ENCODE peak calls at places on chromosome 4, in ten cellular contexts. T, Z, E, Q, U, P, Y, R, I and X are unnamed samples.
A peak's percentile ranks its signal among the peaks of the same experiment; 100 is the strongest.

GRCh38 chr4:121711263-121712000 is 14.7 kb upstream of the ANXA5 start:
- DNase-seq in T (peak; percentile 76), Z (peak; percentile 65), E (peak; percentile 91), Q (no peak), U (peak; percentile 92), P (peak; percentile 93), Y (peak; percentile 77), R (peak; percentile 89), I (peak; percentile 90), X (peak; percentile 90)

GRCh38 chr4:173516621-173517612 is 13.1 kb downstream of the HAND2 start:
- DNase-seq in T (no peak), Z (no peak), E (no peak), Q (no peak), U (no peak), P (no peak), Y (no peak), R (peak; percentile 10), I (no peak), X (peak; percentile 36)

GRCh38 chr4:87066403-87067119 is 131.8 kb downstream of the AFF1 start:
- DNase-seq in T (no peak), Z (no peak), E (no peak), Q (no peak), U (no peak), P (no peak), Y (no peak), R (no peak), I (no peak), X (no peak)

GRCh38 chr4:102606846-102607440 is 105.8 kb downstream of the NFKB1 start:
- DNase-seq in T (peak; percentile 60), Z (no peak), E (no peak), Q (no peak), U (no peak), P (no peak), Y (no peak), R (no peak), I (no peak), X (no peak)

GRCh38 chr4:153151535-153152452 is 52.4 kb upstream of the TRIM2 start:
- DNase-seq in T (peak; percentile 87), Z (no peak), E (peak; percentile 16), Q (peak; percentile 13), U (peak; percentile 42), P (no peak), Y (no peak), R (no peak), I (peak; percentile 13), X (peak; percentile 34)

GRCh38 chr4:128461300-128462103 is 173.9 kb upstream of the PGRMC2 start:
- DNase-seq in T (no peak), Z (no peak), E (no peak), Q (no peak), U (peak; percentile 29), P (peak; percentile 73), Y (peak; percentile 32), R (no peak), I (peak; percentile 95), X (peak; percentile 50)

GRCh38 chr4:5050520-5050955 is 742 bp upstream of the STK32B start:
- DNase-seq in T (peak; percentile 73), Z (peak; percentile 86), E (peak; percentile 66), Q (no peak), U (peak; percentile 73), P (peak; percentile 78), Y (peak; percentile 53), R (peak; percentile 68), I (peak; percentile 69), X (peak; percentile 68)

GRCh38 chr4:34261799-34262314 is 1982.5 kb downstream of the ARAP2 start:
- DNase-seq in T (no peak), Z (no peak), E (no peak), Q (no peak), U (no peak), P (no peak), Y (no peak), R (no peak), I (no peak), X (no peak)

GRCh38 chr4:48193096-48193836 is 59.2 kb upstream of the TXK start:
- DNase-seq in T (no peak), Z (no peak), E (no peak), Q (no peak), U (no peak), P (no peak), Y (no peak), R (no peak), I (no peak), X (no peak)

GRCh38 chr4:184752496-184753275 is 18.8 kb upstream of the CENPU start:
- DNase-seq in T (no peak), Z (no peak), E (no peak), Q (no peak), U (no peak), P (no peak), Y (no peak), R (no peak), I (no peak), X (no peak)

GRCh38 chr4:132759199-132759780 is 389.8 kb upstream of the PCDH10 start:
- DNase-seq in T (no peak), Z (no peak), E (no peak), Q (no peak), U (no peak), P (no peak), Y (no peak), R (no peak), I (no peak), X (no peak)

GRCh38 chr4:89101256-89102161 is 9.8 kb upstream of the TIGD2 start:
- DNase-seq in T (no peak), Z (no peak), E (no peak), Q (no peak), U (no peak), P (no peak), Y (no peak), R (no peak), I (no peak), X (no peak)

GRCh38 chr4:141425124-141425523 is 204.4 kb downstream of the ZNF330 start:
- DNase-seq in T (no peak), Z (no peak), E (no peak), Q (no peak), U (no peak), P (no peak), Y (no peak), R (no peak), I (no peak), X (no peak)

GRCh38 chr4:181548873-181549541 is 694.2 kb upstream of the TENM3 start:
- DNase-seq in T (no peak), Z (no peak), E (no peak), Q (no peak), U (no peak), P (no peak), Y (no peak), R (no peak), I (no peak), X (no peak)

GRCh38 chr4:74319506-74319905 is 11.2 kb downstream of the EPGN start:
- DNase-seq in T (no peak), Z (no peak), E (no peak), Q (no peak), U (no peak), P (no peak), Y (no peak), R (no peak), I (no peak), X (no peak)

GRCh38 chr4:153432971-153433752 is 33.0 kb upstream of the TMEM131L start:
- DNase-seq in T (peak; percentile 62), Z (peak; percentile 5), E (peak; percentile 55), Q (peak; percentile 47), U (peak; percentile 49), P (peak; percentile 70), Y (peak; percentile 40), R (peak; percentile 55), I (peak; percentile 45), X (no peak)

DNA sequence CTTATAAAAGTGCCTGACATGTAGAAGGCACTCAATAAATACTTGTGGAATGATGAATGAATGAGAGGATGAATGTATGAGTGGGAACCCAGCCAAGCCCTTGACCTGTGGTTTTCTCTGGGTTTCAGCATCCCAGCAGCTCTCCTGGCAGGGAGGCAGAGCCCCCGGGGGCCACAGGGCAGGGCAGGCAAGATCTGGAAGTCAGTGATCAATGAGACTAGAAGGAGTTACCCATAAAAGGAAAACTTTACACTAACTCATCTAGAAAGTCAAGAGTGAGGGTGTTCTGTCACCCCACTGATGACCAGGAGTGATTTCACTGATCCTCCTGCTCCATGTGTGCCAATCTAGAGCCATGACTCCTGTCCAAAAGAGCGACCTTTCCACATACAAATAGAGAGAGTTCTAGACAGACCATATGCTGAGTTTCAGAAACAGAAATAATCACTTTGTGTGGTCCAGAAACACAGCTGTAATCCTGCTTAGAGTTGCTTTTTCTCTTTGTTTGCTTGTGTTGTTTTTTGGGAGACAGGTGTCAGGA is 37.4 kb downstream of the MGARP start:
- DNase-seq in T (no peak), Z (no peak), E (no peak), Q (no peak), U (no peak), P (no peak), Y (no peak), R (no peak), I (peak; percentile 11), X (no peak)
- H3K27ac ChIP-seq in T (no peak overlapping the region), Z (no peak overlapping the region), E (peak overlapping the region; percentile 28), Q (no peak overlapping the region), U (peak overlapping the region; percentile 49), P (no peak overlapping the region), Y (no peak overlapping the region), R (peak overlapping the region; percentile 71), I (no peak overlapping the region), X (no peak overlapping the region)

GRCh38 chr4:7020290-7020689 is 22.9 kb upstream of the TADA2B start:
- DNase-seq in T (no peak), Z (no peak), E (no peak), Q (no peak), U (no peak), P (no peak), Y (no peak), R (no peak), I (no peak), X (no peak)
- H3K27ac ChIP-seq in T (no peak overlapping the region), Z (no peak overlapping the region), E (no peak overlapping the region), Q (no peak overlapping the region), U (no peak overlapping the region), P (no peak overlapping the region), Y (no peak overlapping the region), R (no peak overlapping the region), I (no peak overlapping the region), X (no peak overlapping the region)

DNA sequence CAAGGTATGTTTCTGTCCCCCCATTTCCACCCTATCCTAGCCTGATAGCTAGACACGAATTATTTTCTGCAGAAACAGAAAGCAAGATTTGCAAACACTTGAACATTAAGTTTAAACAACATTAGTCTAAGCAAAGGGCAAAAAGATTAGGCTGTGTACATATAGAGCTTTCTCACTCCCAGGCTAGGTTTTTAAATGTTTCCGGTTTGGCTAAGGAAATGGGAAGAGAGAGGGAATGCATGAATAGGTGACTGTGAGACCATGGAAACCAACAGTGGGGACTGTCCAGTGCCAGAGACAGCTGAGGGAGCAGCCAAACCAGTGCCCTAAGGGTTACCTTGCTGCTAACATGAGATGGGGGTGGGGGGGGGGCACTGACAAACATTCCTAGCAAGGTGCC is 242.7 kb downstream of the SCFD2 start:
- DNase-seq in T (no peak), Z (no peak), E (no peak), Q (no peak), U (no peak), P (no peak), Y (no peak), R (no peak), I (no peak), X (no peak)
- H3K27ac ChIP-seq in T (no peak overlapping the region), Z (no peak overlapping the region), E (no peak overlapping the region), Q (no peak overlapping the region), U (no peak overlapping the region), P (no peak overlapping the region), Y (no peak overlapping the region), R (no peak overlapping the region), I (no peak overlapping the region), X (no peak overlapping the region)

DNA sequence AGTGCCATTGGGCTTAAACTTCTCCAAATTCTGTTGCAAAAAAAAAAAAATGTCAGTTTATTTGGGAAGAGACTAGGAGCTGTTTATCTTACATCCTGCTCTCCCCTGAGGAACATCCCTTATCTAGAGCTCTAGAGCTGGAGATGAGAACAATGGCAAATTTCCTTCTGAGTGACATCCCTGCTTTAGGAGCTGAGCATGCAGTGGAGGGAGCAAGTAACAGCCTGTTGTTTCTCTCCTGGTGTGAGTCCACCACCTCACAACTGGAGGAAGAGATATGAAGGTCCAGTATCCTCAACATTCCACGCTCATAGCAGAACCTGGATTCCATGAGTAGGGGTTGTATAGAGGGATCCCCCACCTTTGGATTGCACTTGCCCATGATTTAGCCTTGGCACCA is 676.4 kb downstream of the PCDH18 start:
- DNase-seq in T (no peak), Z (no peak), E (no peak), Q (no peak), U (no peak), P (no peak), Y (no peak), R (no peak), I (no peak), X (no peak)
- H3K27ac ChIP-seq in T (no peak overlapping the region), Z (no peak overlapping the region), E (no peak overlapping the region), Q (no peak overlapping the region), U (no peak overlapping the region), P (no peak overlapping the region), Y (no peak overlapping the region), R (no peak overlapping the region), I (no peak overlapping the region), X (no peak overlapping the region)